ENCODE peak calls at places on chromosomes 6 and 20, in ten cellular contexts. C is heart right ventricle, J is K562, L is brain microvascular endothelial cell, P is tibial nerve, O is neural crest cell, M is GM12878, Q is GM10248, S is endothelial cell, H is astrocyte. V is an unnamed sample.

GRCh38 chr6:144469144-144469575 is 184.0 kb downstream of the UTRN start:
- DNase-seq in C (no peak), J (no peak), L (no peak), P (no peak), O (no peak), M (peak), Q (peak), S (no peak), H (no peak), V (no peak)

GRCh38 chr20:58710481-58711265 is 18.1 kb downstream of the NPEPL1 start:
- DNase-seq in C (no peak), J (no peak), L (no peak), P (peak), O (no peak), M (no peak), Q (no peak), S (peak), H (no peak), V (no peak)

GRCh38 chr6:108741346-108741989 is 106.8 kb upstream of the ARMC2 start:
- DNase-seq in C (no peak), J (no peak), L (no peak), P (no peak), O (no peak), M (no peak), Q (no peak), S (no peak), H (no peak), V (no peak)

GRCh38 chr6:72348926-72349325 is 272.9 kb upstream of the KCNQ5 start:
- DNase-seq in C (no peak), J (no peak), L (peak), P (no peak), O (no peak), M (no peak), Q (no peak), S (no peak), H (peak), V (no peak)

GRCh38 chr20:59830107-59831023 is 103.1 kb downstream of the SYCP2 start:
- DNase-seq in C (peak), J (no peak), L (no peak), P (no peak), O (no peak), M (no peak), Q (peak), S (no peak), H (no peak), V (no peak)

GRCh38 chr6:155261146-155261900 is 2.5 kb upstream of the CLDN20 start:
- DNase-seq in C (no peak), J (no peak), L (no peak), P (no peak), O (no peak), M (no peak), Q (no peak), S (no peak), H (no peak), V (no peak)

GRCh38 chr6:122996797-122997520 is 924 bp downstream of the CLVS2 start:
- DNase-seq in C (no peak), J (no peak), L (no peak), P (no peak), O (no peak), M (no peak), Q (no peak), S (no peak), H (no peak), V (no peak)

GRCh38 chr20:16760431-16761304 is 12.5 kb downstream of the OTOR start:
- DNase-seq in C (no peak), J (no peak), L (no peak), P (no peak), O (no peak), M (no peak), Q (no peak), S (no peak), H (no peak), V (no peak)

GRCh38 chr6:43856005-43856765 is 86.2 kb downstream of the VEGFA start:
- DNase-seq in C (peak), J (peak), L (peak), P (no peak), O (no peak), M (no peak), Q (no peak), S (peak), H (no peak), V (peak)
- TF ChIP-seq CTCF in C (peak), J (peak), L (peak), P (no peak), O (peak), M (peak), Q (peak), S (peak), H (peak), V (peak)

DNA sequence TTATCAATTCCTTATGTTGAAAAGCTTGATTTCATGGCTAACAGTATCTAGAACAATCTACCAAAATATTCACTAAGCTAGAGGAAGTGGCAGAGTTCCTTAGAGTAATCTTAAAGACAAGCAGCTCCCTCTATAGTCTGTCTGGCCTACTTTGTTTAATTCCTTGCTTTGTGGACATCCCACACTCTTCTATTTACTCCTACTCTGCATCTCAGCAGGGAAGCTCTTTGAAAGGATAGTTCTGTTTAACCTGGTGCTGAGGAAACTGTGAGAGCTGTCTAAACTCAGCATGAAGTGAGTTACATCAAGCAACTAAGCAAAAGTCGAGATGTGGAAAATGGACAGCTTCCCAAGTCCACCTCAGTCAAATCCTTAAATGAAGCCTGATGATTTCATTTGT is 4.3 kb downstream of the REV3L start:
- DNase-seq in C (no peak), J (no peak), L (peak), P (no peak), O (no peak), M (peak), Q (peak), S (no peak), H (no peak), V (no peak)
- TF ChIP-seq CTCF in C (peak), J (peak), L (peak), P (peak), O (no peak), M (peak), Q (peak), S (no peak), H (no peak), V (peak)

DNA sequence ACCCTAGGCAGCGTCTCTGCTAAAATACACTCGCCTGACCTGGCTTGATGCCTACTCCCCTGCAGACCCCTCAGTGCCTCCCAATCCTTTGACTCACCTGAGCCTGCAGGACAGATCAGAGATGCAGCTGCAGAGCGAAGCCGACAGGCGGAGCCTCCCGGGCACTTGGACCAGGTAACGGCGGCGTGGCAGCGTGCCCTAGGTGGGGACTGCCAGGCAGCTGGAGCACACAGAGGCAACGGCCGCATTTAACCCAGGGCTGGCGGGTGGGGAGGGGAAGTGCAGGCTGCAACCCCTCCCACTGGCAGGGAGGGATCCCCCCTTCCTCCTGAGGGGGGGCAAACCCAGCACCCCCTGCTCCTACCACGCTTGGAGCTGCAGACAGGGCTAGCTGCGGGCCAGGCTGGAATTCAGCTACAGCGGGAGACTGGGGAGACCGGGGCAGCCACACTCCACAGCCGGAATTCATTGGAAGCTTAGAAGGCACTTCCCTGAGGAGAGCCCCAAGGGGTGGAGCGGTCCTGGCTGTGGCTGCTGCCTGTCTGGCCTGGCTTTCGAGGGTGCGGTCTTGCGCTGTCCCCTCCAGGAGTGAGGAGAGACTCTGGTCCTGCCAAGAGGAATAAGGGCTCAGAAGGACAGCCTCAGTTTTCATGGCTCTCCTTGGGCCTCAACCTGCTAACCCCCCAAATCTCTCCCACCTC is at the start of gene MATN4:
- DNase-seq in C (peak), J (no peak), L (no peak), P (no peak), O (no peak), M (no peak), Q (no peak), S (no peak), H (no peak), V (no peak)
- TF ChIP-seq CTCF in C (peak), J (no peak), L (no peak), P (no peak), O (no peak), M (no peak), Q (no peak), S (no peak), H (no peak), V (no peak)

DNA sequence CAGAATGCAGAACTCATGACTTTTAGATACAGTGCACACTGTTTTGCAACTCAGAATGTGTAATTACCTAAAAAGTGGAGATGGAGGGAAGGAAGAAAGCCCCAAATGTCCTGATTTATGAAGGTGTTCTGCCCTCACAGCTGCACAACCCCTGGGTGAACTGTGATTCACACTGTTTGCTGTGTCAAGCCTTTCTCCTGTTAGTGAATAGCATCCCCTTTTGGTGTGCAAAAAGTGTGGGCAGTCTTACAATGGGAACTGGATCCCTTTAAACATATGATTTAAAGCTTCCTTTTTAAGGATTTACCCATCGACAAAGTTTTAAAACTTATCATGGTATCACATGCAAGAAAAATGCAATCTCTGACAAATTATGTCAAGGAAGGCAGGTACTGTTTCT is 633.4 kb upstream of the EPHA7 start:
- DNase-seq in C (no peak), J (no peak), L (peak), P (no peak), O (no peak), M (no peak), Q (no peak), S (no peak), H (no peak), V (no peak)
- TF ChIP-seq CTCF in C (peak), J (no peak), L (peak), P (no peak), O (no peak), M (peak), Q (peak), S (no peak), H (peak), V (no peak)

GRCh38 chr6:137402143-137402542 is 92.1 kb downstream of the OLIG3 start:
- DNase-seq in C (no peak), J (no peak), L (no peak), P (no peak), O (no peak), M (no peak), Q (no peak), S (no peak), H (no peak), V (no peak)
- TF ChIP-seq CTCF in C (no peak), J (no peak), L (no peak), P (no peak), O (no peak), M (no peak), Q (no peak), S (no peak), H (no peak), V (no peak)

GRCh38 chr20:48191200-48191599 is 405.9 kb upstream of the SULF2 start:
- DNase-seq in C (no peak), J (no peak), L (no peak), P (no peak), O (no peak), M (no peak), Q (no peak), S (no peak), H (peak), V (no peak)
- TF ChIP-seq CTCF in C (no peak), J (no peak), L (peak), P (no peak), O (no peak), M (no peak), Q (no peak), S (no peak), H (no peak), V (no peak)

GRCh38 chr6:73985891-73986290 is 289.9 kb downstream of the CD109 start:
- DNase-seq in C (no peak), J (no peak), L (no peak), P (no peak), O (no peak), M (no peak), Q (no peak), S (no peak), H (peak), V (no peak)
- TF ChIP-seq CTCF in C (no peak), J (no peak), L (peak), P (no peak), O (no peak), M (peak), Q (no peak), S (no peak), H (no peak), V (no peak)

V was measured in gastrocnemius medialis.